ENCODE peak calls at places on chromosome 6, in five cellular contexts. One of them, this sample, is unnamed.

GRCh38 chr6:107488875-107489635 is 862 bp upstream of the SOBP start:
- DNase-seq in K562: peak; percentile 25
- DNase-seq in IMR-90: peak; percentile 20
- DNase-seq in GM12878: no peak
- DNase-seq in H1: peak; percentile 85
- DNase-seq in this sample: peak; percentile 82

GRCh38 chr6:85574932-85575598 is 18.6 kb downstream of the SNX14 start:
- DNase-seq in GM12878: no peak
- DNase-seq in H1: no peak
- DNase-seq in K562: no peak
- DNase-seq in IMR-90: peak; percentile 89
- DNase-seq in this sample: no peak

GRCh38 chr6:82083646-82084045 is 163.9 kb downstream of the IBTK start:
- DNase-seq in IMR-90: peak; percentile 78
- DNase-seq in GM12878: no peak
- DNase-seq in K562: no peak
- DNase-seq in H1: no peak
- DNase-seq in this sample: no peak

GRCh38 chr6:51349866-51350265 is 531.2 kb downstream of the TFAP2B start:
- DNase-seq in IMR-90: no peak
- DNase-seq in K562: no peak
- DNase-seq in H1: no peak
- DNase-seq in GM12878: no peak
- DNase-seq in this sample: no peak

GRCh38 chr6:150325093-150325772 is 43.6 kb upstream of the IYD start:
- DNase-seq in GM12878: no peak
- DNase-seq in IMR-90: no peak
- DNase-seq in H1: no peak
- DNase-seq in K562: no peak
- DNase-seq in this sample: no peak

GRCh38 chr6:14571728-14572127 is 454.2 kb downstream of the CD83 start:
- DNase-seq in IMR-90: no peak
- DNase-seq in H1: no peak
- DNase-seq in K562: no peak
- DNase-seq in GM12878: no peak
- DNase-seq in this sample: no peak

GRCh38 chr6:43970068-43970912 is 157.0 kb downstream of the MRPL14 start:
- DNase-seq in K562: no peak
- DNase-seq in GM12878: no peak
- DNase-seq in H1: peak; percentile 37
- DNase-seq in IMR-90: no peak
- DNase-seq in this sample: no peak

GRCh38 chr6:104956663-104957294 is at the start of gene LIN28B:
- DNase-seq in IMR-90: no peak
- DNase-seq in H1: no peak
- DNase-seq in GM12878: no peak
- DNase-seq in K562: peak; percentile 41
- DNase-seq in this sample: no peak

GRCh38 chr6:117477988-117478852 is 4.3 kb upstream of the DCBLD1 start:
- DNase-seq in GM12878: no peak
- DNase-seq in H1: no peak
- DNase-seq in IMR-90: no peak
- DNase-seq in K562: peak; percentile 63
- DNase-seq in this sample: no peak

GRCh38 chr6:91081452-91082067 is 494.7 kb upstream of the MAP3K7 start:
- DNase-seq in H1: no peak
- DNase-seq in IMR-90: peak; percentile 52
- DNase-seq in K562: peak; percentile 40
- DNase-seq in GM12878: no peak
- DNase-seq in this sample: peak; percentile 46

GRCh38 chr6:133964702-133965101 is 11.7 kb downstream of the TBPL1 start:
- DNase-seq in K562: no peak
- DNase-seq in IMR-90: no peak
- DNase-seq in H1: no peak
- DNase-seq in GM12878: no peak
- DNase-seq in this sample: no peak

GRCh38 chr6:1278057-1278720 is 33.7 kb upstream of the FOXQ1 start:
- DNase-seq in H1: no peak
- DNase-seq in K562: no peak
- DNase-seq in GM12878: no peak
- DNase-seq in IMR-90: no peak
- DNase-seq in this sample: no peak

GRCh38 chr6:108250240-108250866 is 10.5 kb downstream of the SNX3 start:
- DNase-seq in K562: peak; percentile 38
- DNase-seq in IMR-90: peak; percentile 30
- DNase-seq in GM12878: no peak
- DNase-seq in H1: no peak
- DNase-seq in this sample: no peak

GRCh38 chr6:43575105-43575771 is 600 bp downstream of the XPO5 start:
- DNase-seq in IMR-90: peak; percentile 9
- DNase-seq in K562: peak; percentile 64
- DNase-seq in H1: no peak
- DNase-seq in GM12878: no peak
- DNase-seq in this sample: peak; percentile 68

GRCh38 chr6:68958327-68958726 is 323.2 kb downstream of the ADGRB3 start:
- DNase-seq in H1: no peak
- DNase-seq in K562: no peak
- DNase-seq in GM12878: no peak
- DNase-seq in IMR-90: no peak
- DNase-seq in this sample: peak; percentile 23

GRCh38 chr6:51893356-51893755 is 194.1 kb downstream of the PKHD1 start:
- DNase-seq in GM12878: no peak
- DNase-seq in H1: no peak
- DNase-seq in K562: no peak
- DNase-seq in IMR-90: no peak
- DNase-seq in this sample: no peak

GRCh38 chr6:25312034-25312620 is 33.0 kb downstream of the CARMIL1 start:
- DNase-seq in GM12878: no peak
- DNase-seq in K562: no peak
- DNase-seq in IMR-90: peak; percentile 46
- DNase-seq in H1: no peak
- DNase-seq in this sample: no peak

GRCh38 chr6:70281923-70282902 is 20.7 kb downstream of the COL9A1 start:
- DNase-seq in K562: peak; percentile 59
- DNase-seq in IMR-90: no peak
- DNase-seq in GM12878: no peak
- DNase-seq in H1: peak; percentile 78
- DNase-seq in this sample: peak; percentile 42

GRCh38 chr6:34030831-34031566 is 114.9 kb downstream of the GRM4 start:
- DNase-seq in GM12878: no peak
- DNase-seq in IMR-90: no peak
- DNase-seq in H1: no peak
- DNase-seq in K562: no peak
- DNase-seq in this sample: no peak

GRCh38 chr6:157205473-157206358 is 117.6 kb downstream of the TMEM242 start:
- DNase-seq in K562: no peak
- DNase-seq in GM12878: no peak
- DNase-seq in IMR-90: no peak
- DNase-seq in H1: no peak
- DNase-seq in this sample: no peak

GRCh38 chr6:112061605-112062004 is 7.7 kb downstream of the CCN6 start:
- DNase-seq in IMR-90: peak; percentile 70
- DNase-seq in K562: no peak
- DNase-seq in GM12878: no peak
- DNase-seq in H1: no peak
- DNase-seq in this sample: no peak

GRCh38 chr6:69390125-69390524 is 406.7 kb downstream of the LMBRD1 start:
- DNase-seq in H1: no peak
- DNase-seq in K562: no peak
- DNase-seq in IMR-90: no peak
- DNase-seq in GM12878: no peak
- DNase-seq in this sample: no peak

GRCh38 chr6:148898360-148899005 is 151.7 kb downstream of the UST start:
- DNase-seq in K562: no peak
- DNase-seq in H1: no peak
- DNase-seq in IMR-90: no peak
- DNase-seq in GM12878: no peak
- DNase-seq in this sample: no peak

GRCh38 chr6:7175463-7175862 is 67.7 kb downstream of the RREB1 start:
- DNase-seq in K562: no peak
- DNase-seq in IMR-90: peak; percentile 36
- DNase-seq in H1: no peak
- DNase-seq in GM12878: no peak
- DNase-seq in this sample: no peak

GRCh38 chr6:149942461-149942829 is 631 bp downstream of the ULBP2 start:
- DNase-seq in IMR-90: no peak
- DNase-seq in GM12878: no peak
- DNase-seq in K562: no peak
- DNase-seq in H1: no peak
- DNase-seq in this sample: no peak

GRCh38 chr6:37515712-37516075 is 16.0 kb upstream of the CCDC167 start:
- DNase-seq in GM12878: no peak
- DNase-seq in IMR-90: no peak
- DNase-seq in K562: no peak
- DNase-seq in H1: no peak
- DNase-seq in this sample: peak; percentile 67

GRCh38 chr6:2913621-2914317 is 10.7 kb upstream of the SERPINB9 start:
- DNase-seq in K562: no peak
- DNase-seq in GM12878: no peak
- DNase-seq in H1: no peak
- DNase-seq in IMR-90: no peak
- DNase-seq in this sample: no peak

GRCh38 chr6:26197736-26198625 is 110.8 kb downstream of the HFE start:
- DNase-seq in H1: no peak
- DNase-seq in K562: no peak
- DNase-seq in GM12878: no peak
- DNase-seq in IMR-90: peak; percentile 27
- DNase-seq in this sample: no peak

GRCh38 chr6:44423306-44423705 is 35.8 kb downstream of the CDC5L start:
- DNase-seq in GM12878: no peak
- DNase-seq in K562: no peak
- DNase-seq in H1: no peak
- DNase-seq in IMR-90: no peak
- DNase-seq in this sample: no peak

GRCh38 chr6:21384211-21384610 is 209.3 kb upstream of the SOX4 start:
- DNase-seq in IMR-90: no peak
- DNase-seq in H1: no peak
- DNase-seq in GM12878: no peak
- DNase-seq in K562: no peak
- DNase-seq in this sample: peak; percentile 21

DNA sequence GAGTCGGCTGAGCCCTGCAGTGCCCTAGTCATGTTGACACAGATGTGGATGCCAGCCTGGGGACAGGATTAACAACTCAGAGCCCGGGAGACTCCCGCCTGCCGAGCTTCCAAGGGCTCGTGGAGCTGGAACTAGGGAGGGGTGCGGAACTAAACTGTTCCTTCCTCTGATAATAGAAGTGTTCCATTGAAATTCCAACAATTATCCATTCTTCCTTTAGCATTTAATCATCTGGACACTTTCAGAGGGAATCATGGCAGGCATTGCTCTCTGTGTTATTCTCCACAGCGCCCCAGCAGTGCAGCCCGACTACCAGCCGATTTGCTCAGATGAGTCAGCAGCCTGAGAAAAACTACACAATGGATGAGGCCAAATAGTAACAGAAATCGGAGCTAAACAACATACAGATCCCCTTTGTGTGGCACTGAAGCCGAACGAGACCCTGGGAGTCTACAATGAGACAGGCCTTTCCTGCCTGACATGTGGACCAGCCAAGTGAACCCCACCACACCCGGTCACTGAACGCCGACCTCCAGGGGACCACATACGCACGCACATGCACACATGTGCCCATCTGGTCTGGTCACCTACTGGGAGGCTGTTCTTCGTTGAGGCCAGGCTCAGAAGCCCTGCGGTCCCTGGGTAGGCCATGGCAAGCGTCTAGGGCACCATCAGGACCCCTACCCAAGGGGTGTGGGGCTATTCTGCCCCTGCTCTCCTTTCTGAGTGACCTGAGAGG is 238.4 kb upstream of the AFDN start:
- DNase-seq in IMR-90: no peak
- DNase-seq in GM12878: no peak
- DNase-seq in K562: no peak
- DNase-seq in H1: no peak
- DNase-seq in this sample: no peak
- H3K9ac ChIP-seq in IMR-90: no peak overlapping the region
- H3K9ac ChIP-seq in GM12878: no peak overlapping the region
- H3K9ac ChIP-seq in K562: no peak overlapping the region
- H3K9ac ChIP-seq in H1: no peak overlapping the region
- H3K9ac ChIP-seq in this sample: no peak overlapping the region

DNA sequence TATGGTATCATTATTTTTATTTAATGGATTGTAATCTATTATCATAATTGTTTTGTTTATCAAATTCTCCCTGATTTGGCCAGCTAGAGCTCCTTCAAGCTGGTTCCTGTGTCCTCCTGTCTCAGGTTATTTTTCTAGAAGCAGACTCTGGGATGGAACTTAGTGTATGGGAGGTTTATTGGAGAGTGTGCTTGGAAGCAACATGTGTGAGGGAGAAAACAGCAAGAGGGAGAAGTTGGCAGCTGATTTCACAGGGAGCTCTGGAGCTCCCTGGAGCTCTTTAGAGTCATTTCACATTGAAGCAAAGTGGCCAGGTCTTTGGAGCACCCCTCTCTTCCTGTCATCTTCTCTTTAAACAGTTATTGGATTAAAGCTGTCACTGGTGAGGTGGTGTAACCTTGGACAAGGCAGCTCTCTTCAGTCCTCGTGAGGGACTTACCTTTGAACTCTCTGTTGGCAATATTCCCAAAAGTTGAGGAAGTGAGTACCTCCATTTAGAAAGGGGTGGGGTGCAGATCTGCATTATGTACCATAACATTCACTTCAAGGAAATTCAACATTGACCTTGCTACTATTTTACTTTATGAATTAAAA is 103.6 kb downstream of the PHF3 start:
- DNase-seq in GM12878: no peak
- DNase-seq in IMR-90: no peak
- DNase-seq in K562: no peak
- DNase-seq in H1: no peak
- DNase-seq in this sample: no peak
- TF ChIP-seq RAD21 in GM12878: no peak
- TF ChIP-seq RAD21 in IMR-90: no peak
- TF ChIP-seq RAD21 in K562: no peak
- TF ChIP-seq RAD21 in H1: no peak
- TF ChIP-seq RAD21 in this sample: no peak

GRCh38 chr6:138571585-138572199 is 72.4 kb upstream of the NHSL1 start:
- DNase-seq in H1: no peak
- DNase-seq in IMR-90: peak; percentile 12
- DNase-seq in GM12878: no peak
- DNase-seq in K562: no peak
- DNase-seq in this sample: no peak
- TF ChIP-seq RFX5 in H1: no peak
- TF ChIP-seq RFX5 in IMR-90: no peak
- TF ChIP-seq RFX5 in GM12878: no peak
- TF ChIP-seq RFX5 in K562: no peak
- TF ChIP-seq RFX5 in this sample: no peak

GRCh38 chr6:168414696-168415095 is 26.3 kb upstream of the SMOC2 start:
- DNase-seq in K562: no peak
- DNase-seq in IMR-90: no peak
- DNase-seq in H1: no peak
- DNase-seq in GM12878: no peak
- DNase-seq in this sample: no peak

GRCh38 chr6:168416531-168416930 is 24.5 kb upstream of the SMOC2 start:
- DNase-seq in H1: peak; percentile 23
- DNase-seq in IMR-90: no peak
- DNase-seq in K562: no peak
- DNase-seq in GM12878: no peak
- DNase-seq in this sample: no peak

GRCh38 chr6:168413856-168414255 is 27.1 kb upstream of the SMOC2 start:
- DNase-seq in GM12878: no peak
- DNase-seq in IMR-90: no peak
- DNase-seq in H1: peak; percentile 32
- DNase-seq in K562: no peak
- DNase-seq in this sample: no peak

GRCh38 chr6:168415993-168416530 is 24.9 kb upstream of the SMOC2 start:
- DNase-seq in H1: peak; percentile 20
- DNase-seq in IMR-90: no peak
- DNase-seq in GM12878: no peak
- DNase-seq in K562: no peak
- DNase-seq in this sample: no peak

GRCh38 chr6:168415149-168415992 is 25.6 kb upstream of the SMOC2 start:
- DNase-seq in IMR-90: no peak
- DNase-seq in H1: peak; percentile 34
- DNase-seq in GM12878: no peak
- DNase-seq in K562: no peak
- DNase-seq in this sample: no peak
- H3K9ac ChIP-seq in IMR-90: no peak overlapping the region
- H3K9ac ChIP-seq in H1: no peak overlapping the region
- H3K9ac ChIP-seq in GM12878: no peak overlapping the region
- H3K9ac ChIP-seq in K562: no peak overlapping the region
- H3K9ac ChIP-seq in this sample: no peak overlapping the region

This sample was measured in SK-N-SH.